ENCODE peak calls at places on chromosome 2, in six cellular contexts. Z is T1000; J is GM12864; N is HTR-8/SVneo; X is A172; Y is activated T-cell treated with anti-CD3 and anti-CD28 coated beads, Interleukin-2, amount 50 U/mL, for 24 hours. I is an unnamed sample.

GRCh38 chr2:180657054-180657453 is 323.4 kb upstream of the UBE2E3 start:
- DNase-seq in Z (no peak), J (no peak), N (peak; percentile 18), X (peak; percentile 90), Y (no peak), I (no peak)

GRCh38 chr2:9554841-9555337 is 741 bp downstream of the ADAM17 start:
- DNase-seq in Z (no peak), J (no peak), N (no peak), X (peak; percentile 76), Y (no peak), I (peak; percentile 41)

GRCh38 chr2:1749489-1749748 is 5.1 kb upstream of the PXDN start:
- DNase-seq in Z (no peak), J (no peak), N (no peak), X (no peak), Y (no peak), I (peak; percentile 5)

GRCh38 chr2:181190711-181191110 is 210.3 kb downstream of the UBE2E3 start:
- DNase-seq in Z (no peak), J (no peak), N (no peak), X (no peak), Y (no peak), I (no peak)

GRCh38 chr2:26509141-26509540 is 31.2 kb upstream of the OTOF start:
- DNase-seq in Z (no peak), J (no peak), N (no peak), X (no peak), Y (no peak), I (no peak)

GRCh38 chr2:95044598-95044997 is 19.1 kb downstream of the MAL start:
- DNase-seq in Z (no peak), J (no peak), N (no peak), X (no peak), Y (no peak), I (no peak)

GRCh38 chr2:240996161-240996833 is 2.1 kb upstream of the SNED1 start:
- DNase-seq in Z (no peak), J (no peak), N (no peak), X (no peak), Y (peak; percentile 23), I (no peak)

GRCh38 chr2:4516362-4516761 is 813.0 kb downstream of the DCDC2C start:
- DNase-seq in Z (no peak), J (no peak), N (no peak), X (no peak), Y (no peak), I (no peak)

GRCh38 chr2:118124293-118124891 is 36.1 kb downstream of the INSIG2 start:
- DNase-seq in Z (no peak), J (no peak), N (no peak), X (no peak), Y (no peak), I (no peak)

GRCh38 chr2:168424112-168424951 is 31.7 kb upstream of the CERS6 start:
- DNase-seq in Z (no peak), J (no peak), N (peak; percentile 8), X (no peak), Y (no peak), I (no peak)

GRCh38 chr2:30511122-30512083 is 64.4 kb downstream of the LCLAT1 start:
- DNase-seq in Z (peak; percentile 37), J (no peak), N (peak; percentile 12), X (peak; percentile 44), Y (no peak), I (no peak)

GRCh38 chr2:158644139-158644538 is 151.0 kb upstream of the DAPL1 start:
- DNase-seq in Z (no peak), J (no peak), N (peak; percentile 20), X (peak; percentile 93), Y (no peak), I (no peak)

GRCh38 chr2:196368546-196369225 is 197.3 kb upstream of the STK17B start:
- DNase-seq in Z (no peak), J (no peak), N (no peak), X (no peak), Y (no peak), I (no peak)

GRCh38 chr2:46876741-46877384 is 38.7 kb downstream of the MCFD2 start:
- DNase-seq in Z (peak; percentile 23), J (no peak), N (peak; percentile 76), X (peak; percentile 94), Y (no peak), I (no peak)

GRCh38 chr2:171072164-171072563 is 88.5 kb downstream of the TLK1 start:
- DNase-seq in Z (no peak), J (no peak), N (no peak), X (no peak), Y (no peak), I (peak; percentile 46)

GRCh38 chr2:37599688-37600525 is 71.5 kb downstream of the CDC42EP3 start:
- DNase-seq in Z (no peak), J (no peak), N (no peak), X (no peak), Y (peak; percentile 58), I (peak; percentile 38)

GRCh38 chr2:213834331-213834730 is 550.1 kb downstream of the SPAG16 start:
- DNase-seq in Z (peak; percentile 18), J (no peak), N (peak; percentile 34), X (peak; percentile 42), Y (no peak), I (no peak)

GRCh38 chr2:201343559-201343958 is 13.6 kb downstream of the FLACC1 start:
- DNase-seq in Z (no peak), J (no peak), N (no peak), X (no peak), Y (no peak), I (no peak)

GRCh38 chr2:187698374-187699110 is 144.3 kb upstream of the TFPI start:
- DNase-seq in Z (no peak), J (no peak), N (no peak), X (no peak), Y (no peak), I (no peak)

GRCh38 chr2:238921681-238922319 is 73.9 kb downstream of the TWIST2 start:
- DNase-seq in Z (no peak), J (no peak), N (no peak), X (no peak), Y (no peak), I (no peak)

GRCh38 chr2:108630567-108631405 is 88.5 kb upstream of the RANBP2 start:
- DNase-seq in Z (no peak), J (no peak), N (no peak), X (peak; percentile 44), Y (no peak), I (no peak)

GRCh38 chr2:218717262-218717661 is 6.6 kb downstream of the TTLL4 start:
- DNase-seq in Z (no peak), J (no peak), N (peak; percentile 38), X (peak; percentile 64), Y (no peak), I (no peak)

GRCh38 chr2:110725859-110726258 is 6.5 kb upstream of the ACOXL start:
- DNase-seq in Z (no peak), J (no peak), N (no peak), X (no peak), Y (no peak), I (no peak)

GRCh38 chr2:61471905-61472805 is 1.3 kb upstream of the USP34 start:
- DNase-seq in Z (no peak), J (no peak), N (peak; percentile 19), X (peak; percentile 40), Y (no peak), I (peak; percentile 28)

GRCh38 chr2:121955313-121956211 is 200.1 kb downstream of the TSN start:
- DNase-seq in Z (no peak), J (no peak), N (no peak), X (no peak), Y (no peak), I (no peak)

GRCh38 chr2:46988733-46989481 is 73.3 kb upstream of the MCFD2 start:
- DNase-seq in Z (no peak), J (no peak), N (no peak), X (no peak), Y (no peak), I (no peak)

GRCh38 chr2:12170151-12170550 is 423.7 kb downstream of the LPIN1 start:
- DNase-seq in Z (no peak), J (no peak), N (no peak), X (no peak), Y (no peak), I (no peak)

GRCh38 chr2:135685361-135685760 is 56.3 kb upstream of the UBXN4 start:
- DNase-seq in Z (no peak), J (no peak), N (no peak), X (no peak), Y (no peak), I (no peak)

GRCh38 chr2:237727363-237727762 is 71.2 kb upstream of the RBM44 start:
- DNase-seq in Z (no peak), J (no peak), N (no peak), X (no peak), Y (no peak), I (peak; percentile 55)

GRCh38 chr2:229610871-229611270 is 103.5 kb downstream of the DNER start:
- DNase-seq in Z (no peak), J (no peak), N (peak; percentile 51), X (peak; percentile 75), Y (no peak), I (no peak)

GRCh38 chr2:101306410-101306809 is 2.1 kb downstream of the RNF149 start:
- DNase-seq in Z (no peak), J (no peak), N (no peak), X (no peak), Y (peak; percentile 61), I (no peak)

GRCh38 chr2:61469424-61470121 is 1.3 kb downstream of the USP34 start:
- DNase-seq in Z (no peak), J (no peak), N (peak; percentile 25), X (peak; percentile 16), Y (no peak), I (no peak)

GRCh38 chr2:162261032-162261945 is 18.0 kb upstream of the FAP start:
- DNase-seq in Z (no peak), J (no peak), N (no peak), X (peak; percentile 54), Y (no peak), I (peak; percentile 36)

I was measured in left colon.